ENCODE peak calls at places on chromosome 18, in five cellular contexts. D, F, X, C and H are unnamed samples.

GRCh38 chr18:23053756-23054457 is 81.4 kb upstream of the CABLES1 start:
- DNase-seq in D (peak), F (peak), X (no peak), C (peak), H (peak)

GRCh38 chr18:62107881-62108280 is 79.0 kb downstream of the PIGN start:
- DNase-seq in D (no peak), F (no peak), X (no peak), C (no peak), H (no peak)

GRCh38 chr18:49608366-49608747 is 46.5 kb downstream of the LIPG start:
- DNase-seq in D (no peak), F (no peak), X (no peak), C (no peak), H (no peak)

GRCh38 chr18:79911871-79912270 is 39.6 kb downstream of the SLC66A2 start:
- DNase-seq in D (no peak), F (no peak), X (no peak), C (no peak), H (no peak)

GRCh38 chr18:57497372-57498294 is 62.5 kb downstream of the ONECUT2 start:
- DNase-seq in D (no peak), F (no peak), X (no peak), C (no peak), H (no peak)

GRCh38 chr18:8847900-8848299 is 142.5 kb downstream of the MTCL1 start:
- DNase-seq in D (no peak), F (no peak), X (no peak), C (no peak), H (no peak)

GRCh38 chr18:24176727-24177416 is 38.0 kb downstream of the CABYR start:
- DNase-seq in D (peak), F (peak), X (peak), C (peak), H (peak)

GRCh38 chr18:57737661-57738060 is 65.5 kb downstream of the ATP8B1 start:
- DNase-seq in D (no peak), F (no peak), X (no peak), C (peak), H (no peak)

GRCh38 chr18:46627136-46627535 is 29.9 kb downstream of the LOXHD1 start:
- DNase-seq in D (peak), F (no peak), X (no peak), C (no peak), H (no peak)

GRCh38 chr18:596288-596881 is 403 bp upstream of the CLUL1 start:
- DNase-seq in D (peak), F (peak), X (no peak), C (peak), H (peak)

GRCh38 chr18:74082476-74083070 is 65.1 kb downstream of the FBXO15 start:
- DNase-seq in D (peak), F (peak), X (peak), C (peak), H (peak)

DNA sequence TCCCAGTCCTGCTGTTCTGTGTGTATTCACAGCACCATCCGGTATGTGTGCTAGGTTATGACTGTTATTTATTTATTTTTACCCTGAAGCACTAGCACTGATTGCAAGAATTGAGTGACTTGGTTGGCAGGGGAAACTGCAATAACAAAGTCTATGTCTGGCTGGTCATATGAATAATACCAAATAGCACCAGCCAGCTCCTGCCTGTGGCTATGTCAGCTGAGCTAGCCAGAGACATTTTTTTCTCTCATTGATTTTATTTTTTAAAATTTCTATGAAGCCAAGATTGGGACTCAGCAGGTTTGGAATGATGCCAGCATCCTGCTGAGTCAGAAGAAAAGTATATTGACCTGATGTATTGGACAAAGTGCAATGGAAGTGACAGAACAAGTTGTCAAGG is 188.5 kb upstream of the CDH2 start:
- DNase-seq in D (no peak), F (no peak), X (no peak), C (no peak), H (no peak)
- TF ChIP-seq SUZ12 in D (no peak), F (no peak), X (no peak), C (no peak), H (no peak)

GRCh38 chr18:26457611-26458350 is 90.6 kb downstream of the KCTD1 start:
- DNase-seq in D (peak), F (no peak), X (no peak), C (no peak), H (no peak)
- TF ChIP-seq SUZ12 in D (no peak), F (no peak), X (no peak), C (no peak), H (no peak)

GRCh38 chr18:28412521-28412920 is 235.6 kb upstream of the CDH2 start:
- DNase-seq in D (no peak), F (no peak), X (no peak), C (no peak), H (no peak)
- TF ChIP-seq SUZ12 in D (no peak), F (no peak), X (no peak), C (no peak), H (no peak)

GRCh38 chr18:59049726-59050660 is 89.7 kb upstream of the SEC11C start:
- DNase-seq in D (peak), F (no peak), X (no peak), C (no peak), H (no peak)
- TF ChIP-seq SUZ12 in D (no peak), F (no peak), X (no peak), C (no peak), H (no peak)

DNA sequence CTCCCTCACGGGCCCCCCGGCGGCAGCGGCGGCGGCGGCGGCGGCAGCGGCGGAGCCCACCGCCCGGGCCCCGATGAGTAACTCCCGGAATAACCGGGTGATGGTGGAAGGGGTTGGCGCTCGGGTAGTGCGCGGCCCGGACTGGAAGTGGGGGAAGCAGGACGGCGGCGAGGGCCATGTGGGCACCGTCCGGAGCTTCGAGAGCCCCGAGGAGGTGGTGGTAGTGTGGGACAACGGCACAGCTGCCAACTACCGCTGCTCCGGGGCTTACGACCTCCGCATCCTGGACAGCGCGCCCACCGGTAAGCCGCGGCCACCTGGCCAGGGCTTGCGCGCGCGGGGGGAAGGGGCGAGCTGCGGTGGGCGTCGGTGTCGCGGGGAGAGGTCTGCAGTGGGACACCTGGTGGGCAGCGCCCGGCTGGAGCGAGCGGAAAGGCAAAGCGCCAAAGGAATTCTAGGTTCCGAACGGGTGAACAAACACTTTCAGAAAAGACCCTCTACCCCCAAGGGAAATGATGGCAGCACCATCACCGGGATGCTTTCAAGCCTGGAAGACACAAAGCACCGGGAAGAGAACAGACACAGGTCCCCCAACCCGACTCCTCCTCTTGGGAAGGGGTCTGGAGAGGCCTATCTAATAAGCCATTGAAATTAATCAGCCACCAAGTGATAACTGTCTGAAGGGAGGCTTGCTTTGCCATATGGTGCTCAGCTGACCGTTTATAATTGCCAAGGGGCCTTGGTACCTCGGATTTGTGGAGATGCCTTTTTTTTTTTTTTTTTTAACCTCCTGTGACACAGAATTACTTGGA is 1.1 kb downstream of the MIB1 start:
- DNase-seq in D (peak), F (peak), X (no peak), C (no peak), H (no peak)
- TF ChIP-seq SUZ12 in D (no peak), F (no peak), X (no peak), C (no peak), H (no peak)

GRCh38 chr18:12989397-12990127 is 1.6 kb upstream of the CEP192 start:
- DNase-seq in D (no peak), F (no peak), X (no peak), C (no peak), H (no peak)

GRCh38 chr18:12990977-12991838 is at the start of gene CEP192:
- DNase-seq in D (peak), F (peak), X (peak), C (peak), H (peak)

GRCh38 chr18:12991839-12992216 is 666 bp downstream of the CEP192 start:
- DNase-seq in D (no peak), F (no peak), X (no peak), C (no peak), H (no peak)

GRCh38 chr18:12990662-12990976 is 543 bp upstream of the CEP192 start:
- DNase-seq in D (no peak), F (peak), X (no peak), C (peak), H (peak)

DNA sequence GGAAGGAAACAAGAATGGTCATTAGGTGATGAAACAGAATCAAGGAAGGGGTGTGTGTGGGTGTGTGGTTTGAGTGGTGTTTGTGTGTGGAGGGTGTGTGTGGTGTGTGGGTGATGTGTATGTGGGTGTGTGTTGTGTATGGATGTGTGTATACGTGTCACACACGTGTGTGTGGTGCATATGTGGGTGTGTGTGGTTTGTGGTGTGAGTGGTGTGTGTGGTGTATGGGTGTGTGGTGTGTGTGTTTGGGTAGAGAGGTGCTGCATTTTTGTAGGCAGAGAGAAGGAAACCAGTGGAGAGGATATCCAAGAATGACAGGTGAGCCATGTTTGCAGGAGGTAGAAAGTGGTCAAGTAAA is 1.1 kb upstream of the CEP192 start:
- DNase-seq in D (no peak), F (no peak), X (peak), C (no peak), H (no peak)
- TF ChIP-seq SUZ12 in D (no peak), F (no peak), X (no peak), C (no peak), H (no peak)

GRCh38 chr18:37393221-37393828 is 172.3 kb downstream of the CELF4 start:
- DNase-seq in D (no peak), F (no peak), X (no peak), C (no peak), H (no peak)
- TF ChIP-seq SUZ12 in D (no peak), F (no peak), X (no peak), C (no peak), H (no peak)